ENCODE peak calls at places on chromosomes 13 and 19, in eight cellular contexts. S is ovary, L is AG10803, Q is MCF 10A, C is thoracic aorta, N is heart right ventricle, F is B cell, M is GM12865. V is an unnamed sample.

GRCh38 chr13:101346942-101347728 is 69.2 kb downstream of the NALCN start:
- DNase-seq in S (no peak), L (peak), Q (no peak), C (no peak), N (no peak), F (no peak), M (no peak), V (no peak)

GRCh38 chr13:47332149-47332548 is 435.3 kb upstream of the HTR2A start:
- DNase-seq in S (no peak), L (peak), Q (no peak), C (no peak), N (no peak), F (no peak), M (no peak), V (no peak)

GRCh38 chr13:36718146-36718545 is 44.3 kb downstream of the SERTM1 start:
- DNase-seq in S (no peak), L (peak), Q (no peak), C (no peak), N (no peak), F (no peak), M (no peak), V (no peak)

GRCh38 chr13:93183302-93183701 is 43.3 kb upstream of the GPC6 start:
- DNase-seq in S (no peak), L (no peak), Q (peak), C (no peak), N (no peak), F (no peak), M (no peak), V (no peak)

GRCh38 chr19:10538204-10538603 is 5.5 kb upstream of the ATG4D start:
- DNase-seq in S (no peak), L (no peak), Q (no peak), C (no peak), N (no peak), F (peak), M (no peak), V (no peak)

GRCh38 chr19:3494559-3494958 is 5.9 kb downstream of the DOHH start:
- DNase-seq in S (no peak), L (no peak), Q (no peak), C (no peak), N (no peak), F (peak), M (no peak), V (no peak)

GRCh38 chr13:111048387-111048786 is 66.7 kb upstream of the ARHGEF7 start:
- DNase-seq in S (no peak), L (no peak), Q (no peak), C (no peak), N (no peak), F (no peak), M (no peak), V (no peak)

GRCh38 chr13:48235814-48236135 is 2.8 kb downstream of the ITM2B start:
- DNase-seq in S (no peak), L (no peak), Q (no peak), C (no peak), N (no peak), F (no peak), M (no peak), V (no peak)

GRCh38 chr19:3176715-3177501 is 1.7 kb upstream of the S1PR4 start:
- DNase-seq in S (no peak), L (peak), Q (peak), C (no peak), N (no peak), F (peak), M (peak), V (peak)

GRCh38 chr13:110520431-110521295 is 40.9 kb downstream of the RAB20 start:
- DNase-seq in S (peak), L (peak), Q (peak), C (peak), N (peak), F (no peak), M (no peak), V (no peak)

GRCh38 chr19:2775556-2776430 is 7.3 kb downstream of the SGTA start:
- DNase-seq in S (no peak), L (peak), Q (no peak), C (no peak), N (peak), F (peak), M (no peak), V (peak)

GRCh38 chr13:27036236-27036981 is 135.2 kb downstream of the USP12 start:
- DNase-seq in S (no peak), L (peak), Q (no peak), C (no peak), N (no peak), F (no peak), M (no peak), V (no peak)

DNA sequence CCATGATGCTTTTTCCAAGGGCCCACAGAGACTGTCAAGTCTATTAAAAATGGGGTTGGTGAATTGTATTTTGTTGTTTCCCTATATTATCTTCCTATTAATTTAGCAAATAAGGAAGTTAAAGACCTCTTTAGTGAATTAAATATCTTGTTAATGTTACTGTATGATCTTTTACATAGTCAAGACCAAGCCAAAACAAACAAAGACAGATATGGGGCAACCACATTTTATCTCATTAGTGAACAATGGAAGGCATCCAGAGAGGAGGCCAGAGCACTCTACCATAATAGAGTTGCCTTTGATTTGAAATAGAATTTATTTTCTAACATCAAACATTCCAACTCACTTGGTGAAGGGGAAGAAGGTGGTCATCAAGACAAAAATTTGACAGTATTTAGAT is 169.4 kb downstream of the B3GLCT start:
- DNase-seq in S (no peak), L (no peak), Q (no peak), C (no peak), N (no peak), F (no peak), M (no peak), V (no peak)
- TF ChIP-seq CTCF in S (no peak), L (no peak), Q (no peak), C (no peak), N (no peak), F (no peak), M (no peak), V (no peak)

DNA sequence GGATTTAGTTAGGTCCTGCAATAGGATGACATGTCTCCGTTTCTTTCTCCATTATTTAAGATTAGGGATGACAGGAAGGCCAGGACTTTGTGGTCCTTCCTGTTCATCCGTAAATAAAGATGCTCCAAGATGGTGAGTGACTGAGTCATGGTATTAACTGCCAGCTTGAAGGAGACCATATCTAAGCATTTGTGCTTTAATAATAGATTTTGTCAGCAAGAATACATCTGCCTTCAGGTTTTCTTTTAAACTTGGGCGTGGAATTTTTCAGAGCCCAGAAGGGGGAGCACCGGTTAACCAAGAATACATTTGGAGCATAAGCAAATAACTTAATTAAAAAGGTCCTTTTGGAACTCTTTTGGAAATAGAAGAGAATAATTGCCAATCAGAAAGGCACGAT is 68.2 kb downstream of the ARHGAP35 start:
- DNase-seq in S (no peak), L (peak), Q (no peak), C (no peak), N (no peak), F (no peak), M (no peak), V (no peak)
- TF ChIP-seq CTCF in S (no peak), L (peak), Q (no peak), C (no peak), N (peak), F (no peak), M (no peak), V (no peak)

DNA sequence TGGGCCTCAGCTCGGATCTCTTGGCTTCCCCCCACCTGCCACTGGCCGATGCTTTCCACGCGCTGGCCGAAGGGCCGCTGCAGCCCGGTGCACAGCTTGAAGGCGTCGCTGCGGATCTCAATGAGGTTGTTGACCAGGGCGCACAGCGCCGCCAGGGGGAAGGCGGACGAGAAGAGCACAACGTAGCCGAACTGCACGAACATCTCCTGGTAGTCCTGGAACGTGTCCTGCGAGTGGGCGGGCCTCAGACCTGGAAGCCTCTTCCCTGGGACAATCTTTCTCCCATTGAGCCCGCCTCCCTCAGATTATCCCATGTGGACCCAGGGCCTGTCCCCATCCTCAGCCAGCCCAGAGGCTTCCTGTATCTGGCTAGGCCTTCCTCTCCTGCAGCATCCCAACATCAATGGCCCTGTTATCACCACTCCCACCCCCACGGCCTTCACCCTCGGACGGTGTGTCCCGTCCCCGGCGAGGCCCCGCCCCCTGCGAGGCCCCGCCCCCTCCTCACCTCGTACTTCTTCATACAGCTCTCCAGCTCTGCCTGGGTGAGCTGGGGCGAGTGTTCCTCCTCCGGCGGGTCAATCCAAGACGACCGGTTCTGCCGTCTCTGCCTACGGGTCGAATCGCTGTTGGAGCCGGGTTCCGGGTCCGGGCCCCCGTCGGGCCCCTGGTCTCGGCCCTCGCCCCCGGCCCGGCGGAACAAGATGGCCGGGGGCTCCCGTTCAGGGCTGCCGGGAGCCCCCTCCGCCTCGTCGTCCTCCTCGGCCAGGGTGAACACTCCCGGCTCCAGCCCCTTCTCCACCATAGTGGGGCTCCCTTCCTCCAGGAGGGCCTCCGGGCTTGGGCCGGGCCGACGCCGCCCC is 6.8 kb downstream of the ANO8 start:
- DNase-seq in S (peak), L (no peak), Q (no peak), C (no peak), N (no peak), F (peak), M (peak), V (no peak)
- TF ChIP-seq CTCF in S (no peak), L (no peak), Q (no peak), C (no peak), N (no peak), F (no peak), M (no peak), V (no peak)

DNA sequence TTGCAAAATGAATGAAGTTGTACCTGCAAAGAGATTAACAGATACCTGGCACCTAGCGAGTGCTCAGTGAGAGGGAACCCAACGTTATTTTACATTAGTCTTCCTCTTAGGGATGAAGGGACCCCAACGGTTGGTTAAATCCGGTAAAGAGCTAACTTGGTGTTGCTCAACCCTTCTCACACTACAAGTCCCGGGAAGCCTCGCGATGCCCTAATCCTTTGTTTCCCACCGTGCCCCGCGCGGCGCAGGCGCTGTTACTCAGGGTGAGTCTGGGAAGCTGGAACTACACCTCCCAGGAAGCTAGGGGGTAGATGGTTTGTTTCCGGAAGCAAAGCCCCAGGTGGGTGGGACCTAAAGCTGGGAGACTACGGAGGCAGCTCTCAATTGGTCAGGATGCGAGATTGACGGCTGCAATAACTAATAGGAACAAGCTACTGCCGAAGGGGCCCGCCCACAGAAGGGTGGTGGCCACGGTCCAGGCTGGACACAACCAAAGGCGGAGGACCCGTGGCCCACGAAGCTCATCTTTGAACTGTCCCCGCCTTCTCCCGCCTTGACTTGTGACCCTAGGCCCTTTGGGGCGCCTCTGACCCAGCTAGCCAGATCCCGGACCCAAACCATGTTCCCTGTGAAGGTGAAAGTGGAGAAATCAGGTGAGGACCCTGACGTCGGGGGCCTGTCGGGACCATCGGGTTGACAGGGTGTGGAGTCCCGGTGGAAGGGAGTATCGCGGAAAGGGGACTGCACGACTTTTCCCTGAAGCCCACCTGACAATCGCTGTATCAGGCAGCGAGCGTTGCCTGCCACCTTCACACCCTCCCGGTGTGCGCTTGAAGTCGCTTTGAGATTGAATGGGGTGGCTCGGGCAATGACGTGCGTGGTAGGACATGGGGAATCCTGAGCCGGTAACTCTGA is at the start of gene LIN37:
- DNase-seq in S (peak), L (peak), Q (peak), C (peak), N (peak), F (peak), M (peak), V (peak)
- TF ChIP-seq CTCF in S (peak), L (no peak), Q (no peak), C (no peak), N (peak), F (no peak), M (no peak), V (no peak)

GRCh38 chr13:32687275-32687674 is 101.0 kb downstream of the PDS5B start:
- DNase-seq in S (no peak), L (no peak), Q (no peak), C (no peak), N (no peak), F (no peak), M (no peak), V (no peak)
- TF ChIP-seq CTCF in S (no peak), L (no peak), Q (no peak), C (no peak), N (no peak), F (no peak), M (no peak), V (no peak)

GRCh38 chr19:49127674-49128544 is 8.6 kb downstream of the PPFIA3 start:
- DNase-seq in S (peak), L (peak), Q (peak), C (peak), N (peak), F (peak), M (peak), V (peak)
- TF ChIP-seq CTCF in S (no peak), L (no peak), Q (no peak), C (no peak), N (no peak), F (no peak), M (no peak), V (no peak)

DNA sequence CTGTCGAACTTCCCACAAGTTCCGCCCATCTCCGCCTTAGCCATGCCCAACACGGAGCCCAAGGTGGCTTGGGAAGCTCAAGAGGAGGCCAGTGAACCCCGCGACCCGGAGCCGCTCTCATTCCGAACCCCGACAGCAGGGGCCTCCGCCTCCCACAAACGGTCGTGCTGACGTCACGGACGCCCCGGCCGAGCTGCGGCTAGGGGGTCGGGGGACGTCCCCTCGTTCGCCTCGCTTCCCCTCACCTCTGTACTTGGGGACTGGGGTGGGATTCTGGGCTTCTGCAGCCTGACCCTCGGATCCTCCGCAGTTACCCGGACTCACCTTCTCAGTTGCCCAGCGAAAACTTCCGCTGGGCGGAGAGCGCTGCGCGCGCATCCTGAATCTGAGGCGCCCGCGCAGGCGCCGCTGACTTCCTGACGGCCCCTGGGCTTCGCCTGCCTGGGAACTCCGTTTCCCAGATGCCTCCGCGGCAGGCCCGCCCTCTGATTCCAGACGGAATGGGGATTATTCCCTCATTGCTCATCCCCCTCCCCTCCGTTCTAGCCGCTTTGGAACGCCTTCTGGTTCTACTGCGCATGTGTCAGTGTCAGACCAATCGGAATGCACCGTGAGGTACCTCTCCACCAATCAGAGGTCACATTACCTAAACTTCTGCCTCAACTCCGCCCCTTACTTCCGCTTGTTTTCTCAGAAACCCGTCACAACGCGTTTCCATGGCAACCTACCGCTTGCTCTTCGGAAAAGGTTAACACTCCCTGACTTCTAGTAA is at the start of gene VRK3:
- DNase-seq in S (peak), L (peak), Q (peak), C (peak), N (peak), F (peak), M (peak), V (peak)
- TF ChIP-seq CTCF in S (no peak), L (peak), Q (peak), C (no peak), N (no peak), F (no peak), M (peak), V (peak)

DNA sequence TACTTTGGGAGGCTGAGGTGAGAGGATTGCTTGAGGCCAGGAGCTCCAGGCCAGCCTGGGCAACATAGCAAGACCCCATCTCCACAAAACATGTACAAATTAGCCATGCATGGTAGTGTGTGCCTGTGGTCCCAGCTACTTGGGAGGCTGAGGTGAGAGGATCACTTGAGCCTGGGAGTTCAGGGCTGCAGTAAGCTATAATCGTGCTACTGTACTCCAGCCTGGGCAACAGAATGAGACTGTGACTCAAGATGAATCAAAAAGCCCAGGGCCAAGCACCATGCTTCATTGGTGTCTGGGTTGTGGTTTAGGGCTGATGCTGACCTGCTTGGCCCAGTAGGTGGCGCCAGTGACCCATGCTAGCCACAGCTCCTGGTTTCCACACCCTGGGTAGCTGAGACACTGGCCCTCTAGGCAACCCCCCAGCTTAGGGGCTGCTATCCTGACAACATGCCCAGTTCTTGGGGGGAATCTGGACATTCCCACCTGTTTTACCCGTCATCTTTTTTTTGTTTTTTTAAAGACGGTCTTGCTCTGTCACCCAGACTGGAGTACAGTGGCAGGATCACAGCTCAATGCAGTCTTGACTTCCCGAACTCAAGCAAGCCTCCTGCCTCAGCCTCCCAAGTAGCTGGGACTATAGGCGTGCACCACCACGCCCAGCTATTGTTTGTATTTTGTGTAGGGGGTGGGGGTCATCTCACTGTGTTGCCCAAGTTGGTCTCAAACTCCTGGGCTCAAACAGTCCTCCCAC is 5.5 kb downstream of the CCDC124 start:
- DNase-seq in S (peak), L (peak), Q (peak), C (no peak), N (peak), F (peak), M (peak), V (peak)
- TF ChIP-seq CTCF in S (peak), L (peak), Q (peak), C (peak), N (peak), F (peak), M (peak), V (peak)

DNA sequence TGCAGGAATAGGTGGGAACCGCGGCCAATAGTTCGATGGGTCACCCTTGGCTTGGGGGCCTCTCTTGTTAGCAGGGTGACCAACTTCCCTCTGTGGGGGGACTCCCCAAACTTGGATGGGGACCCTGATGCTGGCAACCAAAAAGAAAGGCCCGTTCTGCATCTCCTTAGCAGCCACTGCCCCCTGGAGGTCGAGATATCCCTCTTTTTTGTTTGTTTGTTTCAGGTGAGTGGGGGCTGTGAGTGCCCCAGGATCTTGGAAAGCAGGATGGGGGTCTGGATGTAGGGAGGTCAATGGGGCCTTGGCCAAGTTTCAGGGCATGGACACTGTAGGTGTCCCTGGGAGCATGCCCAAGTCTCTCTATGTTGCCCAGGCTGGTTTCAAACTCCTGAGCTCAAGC is 7.7 kb upstream of the CRTC1 start:
- DNase-seq in S (no peak), L (no peak), Q (peak), C (no peak), N (no peak), F (no peak), M (peak), V (no peak)
- TF ChIP-seq CTCF in S (no peak), L (peak), Q (peak), C (no peak), N (peak), F (peak), M (peak), V (no peak)

GRCh38 chr13:51761638-51762350 is 42.2 kb downstream of the DHRS12 start:
- DNase-seq in S (no peak), L (peak), Q (no peak), C (no peak), N (no peak), F (no peak), M (no peak), V (no peak)
- TF ChIP-seq CTCF in S (no peak), L (no peak), Q (no peak), C (no peak), N (no peak), F (no peak), M (no peak), V (no peak)